ENCODE peak calls at places on chromosomes 6 and 20, in six cellular contexts. A is IMR-90, O is mesenchymal stem cell, U is tibial nerve, Y is aorta, P is BE2C. Q is an unnamed sample. For H3K27me3, the result is how much of the 10 kb centered on the place peaks cover.

GRCh38 chr20:41587956-41588355 is 30.2 kb downstream of the CHD6 start:
- DNase-seq in A (peak), O (no peak), U (no peak), Y (no peak), P (no peak), Q (no peak)

GRCh38 chr6:87682310-87682709 is 19.7 kb downstream of the AKIRIN2 start:
- DNase-seq in A (no peak), O (no peak), U (no peak), Y (no peak), P (no peak), Q (no peak)

GRCh38 chr6:158057213-158057987 is 75.7 kb downstream of the SYNJ2 start:
- DNase-seq in A (peak), O (peak), U (no peak), Y (no peak), P (no peak), Q (no peak)

GRCh38 chr6:112253505-112253841 is 894 bp downstream of the LAMA4 start:
- DNase-seq in A (no peak), O (peak), U (no peak), Y (no peak), P (no peak), Q (no peak)

GRCh38 chr6:319177-320131 is 27.2 kb downstream of the DUSP22 start:
- DNase-seq in A (no peak), O (no peak), U (no peak), Y (peak), P (no peak), Q (no peak)

GRCh38 chr6:31158863-31159855 is 770 bp downstream of the TCF19 start:
- DNase-seq in A (no peak), O (peak), U (peak), Y (no peak), P (peak), Q (peak)

GRCh38 chr20:38173237-38174156 is 8.4 kb upstream of the TGM2 start:
- DNase-seq in A (peak), O (peak), U (no peak), Y (peak), P (no peak), Q (no peak)

GRCh38 chr6:158669145-158670035 is 19.5 kb downstream of the SYTL3 start:
- DNase-seq in A (peak), O (no peak), U (no peak), Y (no peak), P (no peak), Q (no peak)

GRCh38 chr6:106997392-106998257 is 23.1 kb upstream of the CD24 start:
- DNase-seq in A (peak), O (peak), U (no peak), Y (peak), P (peak), Q (no peak)

GRCh38 chr6:170049641-170050491 is 241.0 kb downstream of the DLL1 start:
- DNase-seq in A (peak), O (peak), U (peak), Y (peak), P (peak), Q (no peak)

GRCh38 chr6:52352239-52353008 is 9.5 kb upstream of the PAQR8 start:
- DNase-seq in A (peak), O (peak), U (no peak), Y (peak), P (no peak), Q (no peak)

GRCh38 chr6:16688984-16689636 is 72.2 kb downstream of the ATXN1 start:
- DNase-seq in A (peak), O (peak), U (no peak), Y (no peak), P (no peak), Q (no peak)

GRCh38 chr6:116531675-116532570 is 13.6 kb downstream of the TRAPPC3L start:
- DNase-seq in A (peak), O (peak), U (peak), Y (peak), P (peak), Q (peak)

GRCh38 chr6:123127807-123128206 is 131.8 kb downstream of the CLVS2 start:
- DNase-seq in A (no peak), O (no peak), U (no peak), Y (no peak), P (no peak), Q (no peak)

GRCh38 chr6:133166706-133167105 is 74.5 kb upstream of the EYA4 start:
- DNase-seq in A (peak), O (no peak), U (no peak), Y (no peak), P (no peak), Q (no peak)

GRCh38 chr6:134990262-134990661 is 40.4 kb upstream of the ALDH8A1 start:
- DNase-seq in A (no peak), O (no peak), U (no peak), Y (no peak), P (no peak), Q (no peak)

GRCh38 chr20:63132131-63132714 is 83.7 kb downstream of the YTHDF1 start:
- DNase-seq in A (no peak), O (no peak), U (no peak), Y (peak), P (no peak), Q (no peak)

GRCh38 chr20:59781236-59781635 is 152.2 kb downstream of the SYCP2 start:
- DNase-seq in A (no peak), O (no peak), U (no peak), Y (no peak), P (no peak), Q (no peak)

GRCh38 chr20:40966516-40967185 is 62.0 kb upstream of the TOP1 start:
- DNase-seq in A (no peak), O (no peak), U (no peak), Y (no peak), P (no peak), Q (no peak)

GRCh38 chr20:4781211-4781610 is 59.5 kb downstream of the PRND start:
- DNase-seq in A (no peak), O (no peak), U (no peak), Y (no peak), P (no peak), Q (no peak)

GRCh38 chr6:41937881-41938574 is 3.6 kb downstream of the CCND3 start:
- DNase-seq in A (no peak), O (no peak), U (no peak), Y (no peak), P (no peak), Q (peak)

GRCh38 chr6:49550413-49551125 is at the start of gene C6orf141:
- DNase-seq in A (no peak), O (peak), U (no peak), Y (no peak), P (peak), Q (no peak)

GRCh38 chr20:31845300-31845863 is at the start of gene FOXS1:
- DNase-seq in A (no peak), O (no peak), U (peak), Y (peak), P (no peak), Q (no peak)

GRCh38 chr20:50868509-50869495 is 62.4 kb downstream of the ADNP start:
- DNase-seq in A (peak), O (peak), U (no peak), Y (no peak), P (no peak), Q (no peak)

GRCh38 chr6:74931567-74931966 is 274.3 kb downstream of the COL12A1 start:
- DNase-seq in A (peak), O (peak), U (peak), Y (no peak), P (no peak), Q (no peak)

GRCh38 chr6:168280020-168280898 is 39.3 kb downstream of the DACT2 start:
- DNase-seq in A (no peak), O (no peak), U (no peak), Y (no peak), P (no peak), Q (no peak)

GRCh38 chr20:18567739-18568091 is 483 bp downstream of the SMIM26 start:
- DNase-seq in A (no peak), O (no peak), U (no peak), Y (no peak), P (no peak), Q (no peak)

GRCh38 chr6:140344149-140344913 is 969.9 kb upstream of the CITED2 start:
- DNase-seq in A (peak), O (peak), U (no peak), Y (no peak), P (no peak), Q (no peak)

GRCh38 chr6:169183233-169183632 is 70.4 kb downstream of the THBS2 start:
- DNase-seq in A (no peak), O (no peak), U (no peak), Y (no peak), P (no peak), Q (no peak)

GRCh38 chr6:160051390-160051789 is 70.2 kb upstream of the SLC22A1 start:
- DNase-seq in A (no peak), O (no peak), U (no peak), Y (no peak), P (no peak), Q (no peak)

DNA sequence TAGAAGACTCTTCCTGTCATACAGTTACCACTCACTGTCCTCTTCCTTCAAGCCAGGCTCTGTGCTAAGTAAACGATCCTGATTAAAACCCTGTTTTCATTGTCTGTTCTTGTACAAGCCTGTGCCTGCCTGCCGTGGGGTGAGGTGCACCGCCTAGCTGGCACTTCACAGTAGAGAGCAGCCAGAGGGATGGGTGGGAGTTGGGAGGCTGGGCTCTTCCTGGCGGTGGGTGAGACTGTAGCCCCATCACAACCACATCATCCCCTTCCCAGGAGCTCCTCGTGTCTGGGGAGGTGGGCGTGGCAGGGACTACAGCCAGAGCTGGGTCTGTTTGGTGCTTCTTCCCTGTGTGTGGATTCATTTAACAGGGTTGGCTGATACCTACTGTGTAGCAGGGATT is 382.0 kb downstream of the TAF4 start:
- DNase-seq in A (no peak), O (no peak), U (no peak), Y (no peak), P (no peak), Q (no peak)
- H3K27me3 ChIP-seq in A (under half), O (under half), U (under half), Y (under half), P (under half), Q (under half)

GRCh38 chr6:47308674-47309325 is 905 bp downstream of the TNFRSF21 start:
- DNase-seq in A (peak), O (peak), U (no peak), Y (peak), P (peak), Q (no peak)

GRCh38 chr6:47309326-47310130 is at the start of gene TNFRSF21:
- DNase-seq in A (peak), O (peak), U (peak), Y (peak), P (peak), Q (peak)

GRCh38 chr6:47307362-47308222 is 2.1 kb downstream of the TNFRSF21 start:
- DNase-seq in A (no peak), O (no peak), U (no peak), Y (no peak), P (no peak), Q (no peak)

GRCh38 chr6:47308223-47308567 is 1.5 kb downstream of the TNFRSF21 start:
- DNase-seq in A (no peak), O (no peak), U (no peak), Y (no peak), P (no peak), Q (no peak)

DNA sequence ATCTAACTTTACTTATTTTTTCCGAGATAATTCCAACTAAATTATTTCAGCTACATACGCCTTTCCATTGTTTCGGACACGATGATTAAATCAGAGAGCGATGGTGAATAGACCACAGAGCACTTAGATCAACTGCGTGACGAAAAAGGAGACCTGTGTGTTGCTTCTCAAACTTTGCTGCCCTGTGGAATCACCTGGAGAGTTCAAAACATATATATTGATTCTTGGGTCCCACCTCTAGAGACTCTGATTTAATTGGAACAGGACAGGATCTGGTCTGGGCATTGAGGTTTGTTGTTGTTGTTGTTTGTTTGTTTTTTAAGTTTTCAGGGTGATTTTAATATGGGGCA is 401 bp upstream of the TNFRSF21 start:
- DNase-seq in A (no peak), O (no peak), U (no peak), Y (no peak), P (no peak), Q (no peak)
- H3K4me3 ChIP-seq in A (no peak), O (no peak), U (no peak), Y (no peak), P (peak), Q (no peak)

GRCh38 chr6:125749112-125749863 is at the start of gene HEY2:
- DNase-seq in A (peak), O (peak), U (peak), Y (peak), P (peak), Q (peak)
- H3K27me3 ChIP-seq in A (half or more), O (half or more), U (under half), Y (under half), P (half or more), Q (under half)

DNA sequence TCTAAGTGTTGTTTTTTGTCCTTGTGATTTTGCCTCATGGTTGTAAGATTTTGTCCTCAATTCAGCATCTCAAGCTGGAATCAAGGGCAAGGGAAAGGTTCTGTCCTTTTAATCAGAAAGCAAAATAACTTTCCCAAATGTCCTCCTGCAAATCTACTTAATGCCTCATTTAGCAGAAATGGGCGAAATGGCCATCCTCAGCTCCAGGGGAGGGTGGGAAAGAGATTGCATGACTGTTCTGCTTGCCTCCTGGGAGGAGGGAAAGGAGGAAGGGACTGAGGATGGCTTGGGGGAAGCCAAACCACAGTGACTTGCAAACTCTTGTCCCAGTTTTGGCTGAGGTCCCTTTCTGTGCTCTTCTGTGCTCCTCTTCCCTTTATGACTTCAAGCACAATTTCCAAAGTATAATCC is 43.4 kb downstream of the TNFAIP3 start:
- DNase-seq in A (no peak), O (no peak), U (no peak), Y (peak), P (no peak), Q (no peak)
- H3K4me3 ChIP-seq in A (no peak), O (no peak), U (no peak), Y (no peak), P (no peak), Q (no peak)

DNA sequence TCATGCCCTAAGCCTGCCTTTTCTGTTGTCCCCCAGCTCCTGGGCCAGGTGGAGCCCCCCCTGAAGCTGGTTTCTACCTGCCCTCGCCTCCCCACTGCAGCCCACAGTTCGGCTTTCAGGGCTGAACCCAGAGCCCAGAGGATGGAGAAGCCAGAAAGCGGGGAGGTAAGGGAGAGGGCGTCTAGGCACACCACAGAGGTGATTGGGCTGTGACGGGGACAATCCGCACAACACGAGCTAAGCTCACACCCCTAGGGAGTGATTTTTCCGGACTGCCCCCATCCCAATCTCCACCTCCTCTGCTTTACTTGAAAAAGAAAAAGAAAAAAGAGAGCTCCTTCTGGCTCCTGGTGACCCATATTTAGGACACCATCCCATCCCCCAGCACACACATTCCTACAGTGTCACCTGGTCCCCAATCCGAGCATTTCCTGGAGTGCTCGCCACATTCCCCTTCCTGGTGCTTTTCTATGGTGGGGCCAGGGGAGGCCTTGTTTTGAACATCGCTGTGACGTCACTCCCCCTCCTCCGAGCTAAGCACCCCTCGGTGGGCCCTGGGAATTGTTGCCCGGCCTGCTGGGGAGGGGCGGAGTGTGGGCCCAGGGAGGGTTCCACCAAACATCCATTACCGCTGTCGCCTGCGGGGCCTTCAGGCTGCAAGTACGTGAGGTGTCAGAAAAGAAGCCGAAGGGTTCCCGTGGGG is 3.0 kb upstream of the FOXC1 start:
- DNase-seq in A (no peak), O (no peak), U (no peak), Y (peak), P (no peak), Q (no peak)
- H3K27me3 ChIP-seq in A (under half), O (half or more), U (half or more), Y (under half), P (under half), Q (half or more)

GRCh38 chr6:6722195-6722594 is 133.7 kb downstream of the LY86 start:
- DNase-seq in A (no peak), O (no peak), U (no peak), Y (no peak), P (no peak), Q (no peak)

GRCh38 chr6:6723316-6723715 is 134.8 kb downstream of the LY86 start:
- DNase-seq in A (no peak), O (no peak), U (no peak), Y (no peak), P (no peak), Q (no peak)

GRCh38 chr6:6725120-6725833 is 136.8 kb downstream of the LY86 start:
- DNase-seq in A (no peak), O (no peak), U (no peak), Y (no peak), P (no peak), Q (no peak)

GRCh38 chr6:6724319-6725119 is 136.0 kb downstream of the LY86 start:
- DNase-seq in A (peak), O (peak), U (peak), Y (peak), P (peak), Q (peak)

DNA sequence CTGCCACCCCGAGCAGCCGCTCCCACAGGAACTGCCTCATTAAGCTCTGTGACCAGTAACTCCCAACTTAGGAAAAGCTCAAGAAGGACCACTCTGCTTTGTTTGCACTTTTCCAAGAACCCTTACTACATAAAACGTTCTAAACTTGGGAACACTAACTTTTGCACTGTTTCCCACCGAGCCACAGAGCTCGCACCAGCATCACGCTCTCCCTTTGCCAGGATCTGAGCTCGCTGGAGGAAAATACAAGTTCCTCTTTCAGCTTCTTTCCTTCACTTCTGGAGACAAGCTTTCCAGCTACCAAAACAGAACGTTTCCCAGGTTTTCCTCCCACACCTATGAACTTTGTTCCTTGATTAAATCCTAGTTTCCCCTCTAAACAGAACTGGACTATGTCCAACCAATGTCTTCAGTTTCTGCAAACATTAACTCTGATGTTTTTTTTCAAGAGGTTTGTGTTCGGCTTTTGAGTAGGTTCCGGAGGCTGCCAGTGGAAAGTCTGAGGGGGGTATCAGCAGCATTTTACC is 135.3 kb downstream of the LY86 start:
- DNase-seq in A (no peak), O (no peak), U (no peak), Y (no peak), P (no peak), Q (no peak)
- H3K4me3 ChIP-seq in A (no peak), O (no peak), U (no peak), Y (no peak), P (no peak), Q (no peak)

DNA sequence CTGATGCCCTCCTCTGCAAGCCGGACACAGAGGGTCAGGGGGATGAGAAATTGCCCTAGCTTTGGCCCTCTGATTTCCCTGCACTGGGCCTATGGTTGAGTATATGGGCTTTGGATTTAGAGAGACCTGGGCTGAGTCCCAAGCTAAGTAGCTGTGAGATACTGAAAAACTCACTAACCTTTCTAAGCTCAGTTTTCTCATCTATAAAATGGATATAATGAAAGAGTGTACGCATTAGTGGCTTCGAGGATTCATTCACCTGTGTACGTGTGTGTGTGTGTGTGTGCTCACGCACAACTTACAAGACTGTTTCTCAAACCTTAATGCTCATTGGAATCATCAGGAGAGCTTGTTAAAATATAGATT is 12.7 kb upstream of the RBPJL start:
- DNase-seq in A (no peak), O (no peak), U (no peak), Y (no peak), P (no peak), Q (no peak)
- H3K27me3 ChIP-seq in A (under half), O (under half), U (under half), Y (under half), P (under half), Q (under half)

DNA sequence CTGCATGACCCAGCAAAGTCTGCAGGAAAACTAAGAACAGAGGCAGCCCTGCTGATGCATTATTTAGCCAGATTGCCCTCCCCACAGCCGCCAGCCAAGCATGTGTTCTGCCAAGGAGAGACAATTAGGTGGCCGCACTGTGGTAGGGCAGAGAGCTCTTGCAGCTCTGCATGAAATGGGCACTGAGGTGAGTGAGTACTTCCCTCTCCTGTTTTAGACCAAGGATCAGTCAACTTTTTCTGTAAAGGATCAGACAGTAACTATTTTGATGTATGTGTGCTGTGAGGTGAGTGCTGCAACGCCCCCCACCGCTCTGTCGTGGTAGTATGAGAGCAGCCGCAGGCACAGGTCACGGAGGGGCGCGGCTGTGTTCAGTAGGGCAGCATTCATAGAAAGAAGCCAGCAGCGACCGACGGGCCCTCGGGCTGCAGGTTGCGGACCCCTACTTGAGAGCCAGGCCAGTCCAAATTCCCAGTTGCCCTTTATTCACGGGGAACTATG is 23.8 kb upstream of the FAM50B start:
- DNase-seq in A (peak), O (peak), U (peak), Y (peak), P (no peak), Q (no peak)
- H3K4me3 ChIP-seq in A (no peak), O (no peak), U (no peak), Y (no peak), P (no peak), Q (no peak)

Q was measured in effector memory CD4-positive, alpha-beta T cell.